ENCODE peak calls at places on chromosome 17, in four cellular contexts. U is AG04450, L is CMK, H is HAP-1. V is an unnamed sample.

GRCh38 chr17:4742629-4743028 is 2.9 kb upstream of the CXCL16 start:
- DNase-seq in H (no peak), U (no peak), L (no peak), V (no peak)

GRCh38 chr17:72008236-72008874 is 112.5 kb upstream of the SOX9 start:
- DNase-seq in H (no peak), L (no peak), U (no peak), V (no peak)

GRCh38 chr17:17817552-17817947 is 19.2 kb downstream of the SREBF1 start:
- DNase-seq in H (no peak), U (no peak), L (no peak), V (no peak)

GRCh38 chr17:82794781-82795505 is 43.1 kb downstream of the TBCD start:
- DNase-seq in H (no peak), U (no peak), L (no peak), V (no peak)

GRCh38 chr17:60840456-60840855 is 162.8 kb downstream of the BCAS3 start:
- DNase-seq in L (no peak), U (peak; percentile 48), H (no peak), V (no peak)

GRCh38 chr17:79607941-79608728 is 2.7 kb downstream of the RBFOX3 start:
- DNase-seq in U (no peak), L (no peak), H (peak; percentile 10), V (no peak)

GRCh38 chr17:28551421-28552186 is 820 bp downstream of the UNC119 start:
- DNase-seq in H (peak; percentile 16), U (no peak), L (no peak), V (no peak)

GRCh38 chr17:6019959-6020358 is 50.2 kb upstream of the WSCD1 start:
- DNase-seq in U (no peak), L (no peak), H (no peak), V (no peak)

GRCh38 chr17:60641810-60642220 is 35.8 kb upstream of the BCAS3 start:
- DNase-seq in H (peak; percentile 83), L (peak; percentile 66), U (peak; percentile 53), V (peak; percentile 29)

GRCh38 chr17:30824002-30824355 is 513 bp downstream of the CRLF3 start:
- DNase-seq in U (no peak), L (no peak), H (peak; percentile 57), V (no peak)

GRCh38 chr17:79057727-79058400 is 16.8 kb upstream of the ENGASE start:
- DNase-seq in U (no peak), L (no peak), H (no peak), V (no peak)

GRCh38 chr17:9226794-9227135 is 205.5 kb downstream of the NTN1 start:
- DNase-seq in H (no peak), L (no peak), U (no peak), V (no peak)

GRCh38 chr17:39192901-39193300 is 4.6 kb downstream of the CACNB1 start:
- DNase-seq in U (no peak), H (no peak), L (no peak), V (no peak)

GRCh38 chr17:70366421-70366820 is 197.1 kb downstream of the KCNJ2 start:
- DNase-seq in U (no peak), L (no peak), H (no peak), V (no peak)

GRCh38 chr17:4509402-4509801 is 10.7 kb downstream of the SPNS2 start:
- DNase-seq in L (no peak), H (no peak), U (no peak), V (no peak)

GRCh38 chr17:79201536-79202227 is 127.1 kb downstream of the ENGASE start:
- DNase-seq in U (no peak), H (no peak), L (no peak), V (no peak)

GRCh38 chr17:36945959-36946725 is 2.6 kb upstream of the AATF start:
- DNase-seq in L (no peak), U (no peak), H (no peak), V (no peak)

GRCh38 chr17:72588561-72588960 is 467.7 kb downstream of the SOX9 start:
- DNase-seq in L (no peak), U (no peak), H (no peak), V (no peak)

GRCh38 chr17:15920758-15921239 is 24.1 kb upstream of the ADORA2B start:
- DNase-seq in L (no peak), H (no peak), U (peak; percentile 94), V (peak; percentile 64)

V was measured in AG09319.